ENCODE peak calls at places on chromosomes 16 and 17, in six cellular contexts. One of them, this sample, is unnamed.
A peak's percentile ranks its signal among the peaks of the same experiment; 100 is the strongest.

GRCh38 chr16:74611721-74612120 is 4.8 kb upstream of the GLG1 start:
- DNase-seq in kidney: no peak
- DNase-seq in left lung: no peak
- DNase-seq in heart right ventricle: no peak
- DNase-seq in dorsolateral prefrontal cortex: no peak
- DNase-seq in adrenal gland: no peak
- DNase-seq in this sample: no peak

GRCh38 chr17:32265192-32265895 is at the start of gene RHBDL3:
- DNase-seq in kidney: peak; percentile 68
- DNase-seq in heart right ventricle: peak; percentile 42
- DNase-seq in left lung: no peak
- DNase-seq in adrenal gland: no peak
- DNase-seq in dorsolateral prefrontal cortex: no peak
- DNase-seq in this sample: peak; percentile 37

GRCh38 chr17:72943826-72944689 is 148.4 kb downstream of the SLC39A11 start:
- DNase-seq in heart right ventricle: no peak
- DNase-seq in left lung: no peak
- DNase-seq in dorsolateral prefrontal cortex: no peak
- DNase-seq in adrenal gland: no peak
- DNase-seq in kidney: no peak
- DNase-seq in this sample: no peak

GRCh38 chr16:57667069-57667525 is 1.0 kb upstream of the ADGRG3 start:
- DNase-seq in dorsolateral prefrontal cortex: no peak
- DNase-seq in left lung: no peak
- DNase-seq in heart right ventricle: no peak
- DNase-seq in adrenal gland: no peak
- DNase-seq in kidney: no peak
- DNase-seq in this sample: no peak

GRCh38 chr16:86343733-86344585 is 166.4 kb upstream of the FOXF1 start:
- DNase-seq in adrenal gland: no peak
- DNase-seq in dorsolateral prefrontal cortex: no peak
- DNase-seq in left lung: peak; percentile 15
- DNase-seq in heart right ventricle: no peak
- DNase-seq in kidney: no peak
- DNase-seq in this sample: no peak

GRCh38 chr17:77394540-77395295 is 253.9 kb downstream of the SEC14L1 start:
- DNase-seq in kidney: no peak
- DNase-seq in left lung: no peak
- DNase-seq in dorsolateral prefrontal cortex: no peak
- DNase-seq in adrenal gland: peak; percentile 85
- DNase-seq in heart right ventricle: no peak
- DNase-seq in this sample: no peak

GRCh38 chr16:51898872-51899271 is 648.1 kb downstream of the TOX3 start:
- DNase-seq in adrenal gland: no peak
- DNase-seq in kidney: no peak
- DNase-seq in left lung: no peak
- DNase-seq in dorsolateral prefrontal cortex: no peak
- DNase-seq in heart right ventricle: no peak
- DNase-seq in this sample: no peak

GRCh38 chr17:49995055-49995738 is at the start of gene DLX3:
- DNase-seq in left lung: peak; percentile 80
- DNase-seq in heart right ventricle: peak; percentile 71
- DNase-seq in kidney: peak; percentile 93
- DNase-seq in dorsolateral prefrontal cortex: no peak
- DNase-seq in adrenal gland: peak; percentile 82
- DNase-seq in this sample: no peak

GRCh38 chr16:56547949-56548567 is 16.8 kb upstream of the MT4 start:
- DNase-seq in left lung: no peak
- DNase-seq in adrenal gland: peak; percentile 60
- DNase-seq in kidney: no peak
- DNase-seq in heart right ventricle: no peak
- DNase-seq in dorsolateral prefrontal cortex: no peak
- DNase-seq in this sample: no peak

GRCh38 chr16:24800586-24800985 is 45.2 kb upstream of the SLC5A11 start:
- DNase-seq in heart right ventricle: no peak
- DNase-seq in left lung: no peak
- DNase-seq in kidney: no peak
- DNase-seq in dorsolateral prefrontal cortex: no peak
- DNase-seq in adrenal gland: no peak
- DNase-seq in this sample: no peak

GRCh38 chr17:52032454-52032853 is 126.1 kb downstream of the CA10 start:
- DNase-seq in dorsolateral prefrontal cortex: no peak
- DNase-seq in left lung: no peak
- DNase-seq in kidney: no peak
- DNase-seq in adrenal gland: no peak
- DNase-seq in heart right ventricle: no peak
- DNase-seq in this sample: no peak

GRCh38 chr16:22195445-22195694 is 10.7 kb upstream of the EEF2K start:
- DNase-seq in kidney: no peak
- DNase-seq in dorsolateral prefrontal cortex: no peak
- DNase-seq in adrenal gland: no peak
- DNase-seq in heart right ventricle: no peak
- DNase-seq in left lung: no peak
- DNase-seq in this sample: no peak

GRCh38 chr16:56984639-56985038 is 4.7 kb upstream of the NLRC5 start:
- DNase-seq in heart right ventricle: no peak
- DNase-seq in left lung: no peak
- DNase-seq in kidney: peak; percentile 26
- DNase-seq in adrenal gland: no peak
- DNase-seq in dorsolateral prefrontal cortex: no peak
- DNase-seq in this sample: no peak

GRCh38 chr17:75404739-75405364 is 626 bp downstream of the GRB2 start:
- DNase-seq in dorsolateral prefrontal cortex: peak; percentile 53
- DNase-seq in heart right ventricle: peak; percentile 40
- DNase-seq in left lung: peak; percentile 52
- DNase-seq in adrenal gland: peak; percentile 48
- DNase-seq in kidney: peak; percentile 82
- DNase-seq in this sample: peak; percentile 58

GRCh38 chr16:51573191-51573590 is 422.1 kb upstream of the SALL1 start:
- DNase-seq in dorsolateral prefrontal cortex: no peak
- DNase-seq in left lung: no peak
- DNase-seq in adrenal gland: no peak
- DNase-seq in kidney: no peak
- DNase-seq in heart right ventricle: no peak
- DNase-seq in this sample: no peak

GRCh38 chr17:79792984-79793923 is 3.6 kb downstream of the CBX8 start:
- DNase-seq in heart right ventricle: no peak
- DNase-seq in left lung: no peak
- DNase-seq in adrenal gland: no peak
- DNase-seq in dorsolateral prefrontal cortex: no peak
- DNase-seq in kidney: peak; percentile 81
- DNase-seq in this sample: no peak

GRCh38 chr17:31754239-31754945 is 104.7 kb downstream of the COPRS start:
- DNase-seq in heart right ventricle: no peak
- DNase-seq in left lung: no peak
- DNase-seq in kidney: no peak
- DNase-seq in adrenal gland: no peak
- DNase-seq in dorsolateral prefrontal cortex: no peak
- DNase-seq in this sample: no peak

GRCh38 chr16:84176192-84177053 is 10.4 kb downstream of the TAF1C start:
- DNase-seq in heart right ventricle: no peak
- DNase-seq in left lung: no peak
- DNase-seq in kidney: peak; percentile 80
- DNase-seq in adrenal gland: no peak
- DNase-seq in dorsolateral prefrontal cortex: no peak
- DNase-seq in this sample: no peak

GRCh38 chr16:31009894-31010293 is 544 bp downstream of the STX1B start:
- DNase-seq in heart right ventricle: no peak
- DNase-seq in adrenal gland: no peak
- DNase-seq in dorsolateral prefrontal cortex: no peak
- DNase-seq in left lung: no peak
- DNase-seq in kidney: no peak
- DNase-seq in this sample: no peak

GRCh38 chr17:48611213-48611612 is 396 bp upstream of the HOXB7 start:
- DNase-seq in adrenal gland: no peak
- DNase-seq in heart right ventricle: no peak
- DNase-seq in left lung: no peak
- DNase-seq in dorsolateral prefrontal cortex: no peak
- DNase-seq in kidney: peak; percentile 82
- DNase-seq in this sample: no peak

GRCh38 chr16:56334761-56335160 is 90.6 kb downstream of the AMFR start:
- DNase-seq in kidney: peak; percentile 38
- DNase-seq in dorsolateral prefrontal cortex: no peak
- DNase-seq in adrenal gland: no peak
- DNase-seq in heart right ventricle: no peak
- DNase-seq in left lung: no peak
- DNase-seq in this sample: peak; percentile 33

GRCh38 chr17:58475985-58476384 is 12.2 kb downstream of the HSF5 start:
- DNase-seq in kidney: no peak
- DNase-seq in dorsolateral prefrontal cortex: no peak
- DNase-seq in left lung: no peak
- DNase-seq in adrenal gland: no peak
- DNase-seq in heart right ventricle: no peak
- DNase-seq in this sample: no peak

GRCh38 chr16:31350275-31351005 is 4.5 kb upstream of the ITGAX start:
- DNase-seq in heart right ventricle: no peak
- DNase-seq in left lung: peak; percentile 79
- DNase-seq in adrenal gland: peak; percentile 25
- DNase-seq in kidney: peak; percentile 43
- DNase-seq in dorsolateral prefrontal cortex: peak; percentile 39
- DNase-seq in this sample: no peak

GRCh38 chr16:85373741-85374570 is 239.2 kb upstream of the GSE1 start:
- DNase-seq in left lung: no peak
- DNase-seq in dorsolateral prefrontal cortex: no peak
- DNase-seq in heart right ventricle: no peak
- DNase-seq in kidney: no peak
- DNase-seq in adrenal gland: no peak
- DNase-seq in this sample: no peak

GRCh38 chr17:62051053-62051452 is 14.0 kb downstream of the MED13 start:
- DNase-seq in adrenal gland: no peak
- DNase-seq in dorsolateral prefrontal cortex: no peak
- DNase-seq in heart right ventricle: no peak
- DNase-seq in left lung: no peak
- DNase-seq in kidney: no peak
- DNase-seq in this sample: no peak
- H3K27ac ChIP-seq in adrenal gland: no peak overlapping the region
- H3K27ac ChIP-seq in dorsolateral prefrontal cortex: no peak overlapping the region
- H3K27ac ChIP-seq in heart right ventricle: no peak overlapping the region
- H3K27ac ChIP-seq in left lung: no peak overlapping the region
- H3K27ac ChIP-seq in kidney: no peak overlapping the region
- H3K27ac ChIP-seq in this sample: no peak overlapping the region

DNA sequence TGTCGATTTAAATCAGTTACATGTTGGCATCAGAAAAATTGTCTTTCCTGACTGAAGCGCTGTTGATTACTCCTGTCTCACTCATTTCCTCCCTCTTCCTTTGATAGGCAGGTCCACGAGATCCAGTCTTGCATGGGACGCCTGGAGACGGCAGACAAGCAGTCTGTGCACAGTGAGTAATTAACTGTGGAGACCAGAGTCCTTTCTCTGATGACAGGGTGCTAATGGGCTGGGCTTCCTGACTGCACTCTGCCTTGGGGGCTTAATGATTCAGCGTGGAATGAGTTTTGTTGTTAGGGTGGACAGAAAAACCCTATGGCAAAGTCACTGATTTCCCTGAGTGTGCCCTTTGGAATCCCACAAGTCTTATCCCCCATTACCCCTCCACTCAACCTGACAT is 6.5 kb downstream of the GOSR2 start:
- DNase-seq in heart right ventricle: no peak
- DNase-seq in adrenal gland: no peak
- DNase-seq in dorsolateral prefrontal cortex: no peak
- DNase-seq in kidney: no peak
- DNase-seq in left lung: no peak
- DNase-seq in this sample: no peak
- TF ChIP-seq CTCF in heart right ventricle: no peak
- TF ChIP-seq CTCF in adrenal gland: no peak
- TF ChIP-seq CTCF in dorsolateral prefrontal cortex: no peak
- TF ChIP-seq CTCF in kidney: no peak
- TF ChIP-seq CTCF in left lung: no peak
- TF ChIP-seq CTCF in this sample: no peak

GRCh38 chr17:70891301-70891700 is 722.0 kb downstream of the KCNJ2 start:
- DNase-seq in kidney: no peak
- DNase-seq in dorsolateral prefrontal cortex: no peak
- DNase-seq in left lung: no peak
- DNase-seq in heart right ventricle: no peak
- DNase-seq in adrenal gland: no peak
- DNase-seq in this sample: no peak

GRCh38 chr17:70892527-70892926 is 723.2 kb downstream of the KCNJ2 start:
- DNase-seq in heart right ventricle: no peak
- DNase-seq in kidney: no peak
- DNase-seq in adrenal gland: no peak
- DNase-seq in dorsolateral prefrontal cortex: no peak
- DNase-seq in left lung: no peak
- DNase-seq in this sample: no peak

GRCh38 chr17:70901870-70902269 is 732.5 kb downstream of the KCNJ2 start:
- DNase-seq in adrenal gland: no peak
- DNase-seq in heart right ventricle: no peak
- DNase-seq in left lung: no peak
- DNase-seq in dorsolateral prefrontal cortex: no peak
- DNase-seq in kidney: no peak
- DNase-seq in this sample: no peak

DNA sequence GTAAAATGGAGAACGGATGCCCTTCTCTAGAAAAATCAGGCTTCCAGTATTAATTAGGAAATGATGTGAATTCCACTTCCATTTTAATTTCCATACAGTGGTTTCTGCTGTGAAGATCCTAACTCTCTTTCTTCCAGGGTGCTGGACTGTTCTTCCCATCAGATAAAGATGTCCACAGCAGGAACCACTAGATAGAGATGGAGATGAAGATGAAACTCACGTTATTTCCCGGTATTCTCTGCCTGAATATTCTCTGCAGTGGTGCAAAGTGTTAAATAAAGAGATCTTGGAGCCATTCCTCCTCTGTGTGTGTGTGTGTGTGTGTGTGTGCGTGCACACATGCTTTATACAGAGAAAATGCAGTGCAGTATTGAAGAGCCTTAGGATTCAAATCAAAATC is 727.5 kb downstream of the KCNJ2 start:
- DNase-seq in left lung: no peak
- DNase-seq in adrenal gland: no peak
- DNase-seq in dorsolateral prefrontal cortex: no peak
- DNase-seq in kidney: no peak
- DNase-seq in heart right ventricle: no peak
- DNase-seq in this sample: no peak
- H3K4me3 ChIP-seq in left lung: no peak overlapping the region
- H3K4me3 ChIP-seq in adrenal gland: no peak overlapping the region
- H3K4me3 ChIP-seq in dorsolateral prefrontal cortex: no peak overlapping the region
- H3K4me3 ChIP-seq in kidney: no peak overlapping the region
- H3K4me3 ChIP-seq in heart right ventricle: no peak overlapping the region
- H3K4me3 ChIP-seq in this sample: no peak overlapping the region

GRCh38 chr17:28722413-28723158 is 2.8 kb downstream of the RPL23A start:
- DNase-seq in kidney: no peak
- DNase-seq in left lung: no peak
- DNase-seq in dorsolateral prefrontal cortex: no peak
- DNase-seq in heart right ventricle: no peak
- DNase-seq in adrenal gland: no peak
- DNase-seq in this sample: no peak
- H3K27ac ChIP-seq in kidney: no peak overlapping the region
- H3K27ac ChIP-seq in left lung: no peak overlapping the region
- H3K27ac ChIP-seq in dorsolateral prefrontal cortex: no peak overlapping the region
- H3K27ac ChIP-seq in heart right ventricle: no peak overlapping the region
- H3K27ac ChIP-seq in adrenal gland: no peak overlapping the region
- H3K27ac ChIP-seq in this sample: no peak overlapping the region

This sample was measured in right lobe of liver.